ENCODE peak calls at places on chromosomes 11 and 22, in seven cellular contexts. A is RCC 7860; U is GOT3; N is NB4; L is aorta; K is CD8-positive, alpha-beta T cell; M is stimulated activated CD4-positive, alpha-beta T cell treated with anti-CD3 and anti-CD28 coated beads, TNF-alpha, amount 100 ng/mL, for 4 hours. Y is an unnamed sample.

GRCh38 chr22:38189104-38189503 is 7.5 kb upstream of the PLA2G6 start:
- DNase-seq in K (no peak), M (no peak), A (no peak), L (no peak), N (no peak), U (no peak), Y (no peak)

GRCh38 chr11:2420502-2421225 is 20.1 kb downstream of the TSSC4 start:
- DNase-seq in K (peak; percentile 69), M (peak; percentile 47), N (peak; percentile 82), A (peak; percentile 43), L (peak; percentile 92), U (no peak), Y (no peak)

GRCh38 chr22:48045369-48045768 is 1282.9 kb downstream of the TBC1D22A start:
- DNase-seq in M (no peak), K (no peak), A (no peak), U (no peak), N (no peak), L (no peak), Y (no peak)

GRCh38 chr22:45997077-45997774 is 20.3 kb upstream of the WNT7B start:
- DNase-seq in N (peak; percentile 91), U (peak; percentile 82), L (peak; percentile 95), M (no peak), K (peak; percentile 24), A (peak; percentile 90), Y (peak; percentile 71)

GRCh38 chr22:31130873-31131272 is 8.1 kb downstream of the INPP5J start:
- DNase-seq in N (no peak), K (no peak), A (no peak), M (no peak), U (no peak), L (no peak), Y (no peak)

GRCh38 chr11:44797886-44798683 is 71.3 kb downstream of the TSPAN18 start:
- DNase-seq in K (no peak), U (no peak), L (peak; percentile 44), M (no peak), N (no peak), A (no peak), Y (no peak)

GRCh38 chr22:46610345-46610744 is 9.8 kb upstream of the GRAMD4 start:
- DNase-seq in M (no peak), K (no peak), L (peak; percentile 62), A (no peak), N (no peak), U (no peak), Y (no peak)

GRCh38 chr11:102458531-102458930 is 6.0 kb upstream of the TMEM123 start:
- DNase-seq in U (no peak), N (peak; percentile 25), M (no peak), K (no peak), A (no peak), L (no peak), Y (no peak)

GRCh38 chr11:97965849-97966646 is 1054.7 kb upstream of the CNTN5 start:
- DNase-seq in N (no peak), U (no peak), M (no peak), K (no peak), A (peak; percentile 84), L (no peak), Y (peak; percentile 1)

GRCh38 chr11:66543263-66544107 is 2.4 kb downstream of the ZDHHC24 start:
- DNase-seq in U (no peak), K (peak; percentile 79), M (no peak), A (no peak), N (no peak), L (peak; percentile 84), Y (no peak)

GRCh38 chr11:116545912-116546311 is 226.9 kb downstream of the BUD13 start:
- DNase-seq in N (no peak), K (no peak), L (peak; percentile 21), M (no peak), A (no peak), U (no peak), Y (no peak)

GRCh38 chr11:120178441-120179070 is 32.3 kb upstream of the OAF start:
- DNase-seq in M (no peak), K (no peak), L (no peak), N (no peak), A (no peak), U (no peak), Y (no peak)

Y was measured in T1000.